ENCODE peak calls at places on chromosomes 5 and 9, in five cellular contexts. S, U, Q, T and E are unnamed samples.

GRCh38 chr9:28234133-28234898 is 661.0 kb upstream of the C9orf72 start:
- DNase-seq in Q (no peak), S (no peak), U (no peak), T (no peak), E (no peak)

GRCh38 chr5:132363431-132364112 is 5.9 kb upstream of the SLC22A5 start:
- DNase-seq in S (no peak), U (no peak), T (peak; percentile 98), Q (peak; percentile 62), E (no peak)

GRCh38 chr5:154046486-154046885 is 7.7 kb downstream of the MFAP3 start:
- DNase-seq in S (no peak), U (no peak), Q (no peak), T (no peak), E (no peak)

GRCh38 chr5:32531885-32532520 is 53.4 kb upstream of the SUB1 start:
- DNase-seq in U (peak; percentile 22), Q (peak; percentile 71), T (peak; percentile 85), S (no peak), E (no peak)

GRCh38 chr5:136016945-136017530 is 11.8 kb upstream of the TGFBI start:
- DNase-seq in S (no peak), Q (peak; percentile 89), T (peak; percentile 94), U (no peak), E (no peak)

GRCh38 chr5:152246401-152246800 is 158.7 kb downstream of the NMUR2 start:
- DNase-seq in S (no peak), Q (no peak), T (peak; percentile 23), U (no peak), E (peak; percentile 41)

GRCh38 chr9:36932198-36932597 is 101.9 kb downstream of the PAX5 start:
- DNase-seq in T (no peak), S (no peak), Q (no peak), U (no peak), E (no peak)

GRCh38 chr9:91896513-91897121 is 53.4 kb downstream of the ROR2 start:
- DNase-seq in U (peak; percentile 40), Q (no peak), T (peak; percentile 32), S (peak; percentile 27), E (no peak)

GRCh38 chr5:34498582-34498981 is 157.5 kb upstream of the RAI14 start:
- DNase-seq in S (no peak), Q (no peak), U (no peak), T (no peak), E (no peak)

GRCh38 chr5:169860585-169860984 is 119.7 kb downstream of the INSYN2B start:
- DNase-seq in Q (no peak), S (no peak), T (no peak), U (no peak), E (no peak)

GRCh38 chr5:168935183-168935582 is 356.0 kb upstream of the PANK3 start:
- DNase-seq in Q (no peak), T (no peak), U (no peak), S (no peak), E (no peak)

GRCh38 chr5:117486879-117487391 is 912.3 kb upstream of the SEMA6A start:
- DNase-seq in Q (no peak), S (no peak), U (peak; percentile 9), T (no peak), E (no peak)

GRCh38 chr5:133882801-133883200 is 85.6 kb downstream of the C5orf15 start:
- DNase-seq in Q (no peak), S (no peak), U (no peak), T (no peak), E (no peak)

GRCh38 chr5:142015781-142016533 is 3.1 kb upstream of the GNPDA1 start:
- DNase-seq in S (no peak), Q (peak; percentile 52), U (no peak), T (peak; percentile 78), E (no peak)

GRCh38 chr9:107530682-107531081 is 41.1 kb upstream of the KLF4 start:
- DNase-seq in S (no peak), T (no peak), Q (no peak), U (no peak), E (no peak)

GRCh38 chr9:90393355-90394152 is 249.1 kb downstream of the DIRAS2 start:
- DNase-seq in U (no peak), S (no peak), T (no peak), Q (peak; percentile 75), E (no peak)

GRCh38 chr5:139669681-139670368 is 21.7 kb downstream of the CXXC5 start:
- DNase-seq in Q (no peak), S (peak; percentile 55), T (no peak), U (peak; percentile 63), E (no peak)

GRCh38 chr5:126106032-126106431 is 317.2 kb upstream of the GRAMD2B start:
- DNase-seq in U (no peak), T (peak; percentile 65), S (no peak), Q (no peak), E (no peak)

GRCh38 chr5:121350493-121350892 is 501.2 kb upstream of the FTMT start:
- DNase-seq in U (no peak), T (peak; percentile 18), S (no peak), Q (peak; percentile 56), E (no peak)

GRCh38 chr9:83639266-83639665 is 16.3 kb downstream of the IDNK start:
- DNase-seq in U (no peak), S (no peak), Q (no peak), T (no peak), E (no peak)

GRCh38 chr5:14414615-14415515 is 166.7 kb upstream of the OTULINL start:
- DNase-seq in T (no peak), Q (no peak), S (no peak), U (no peak), E (no peak)

GRCh38 chr9:134641173-134641985 is at the start of gene COL5A1:
- DNase-seq in T (peak; percentile 98), Q (no peak), U (peak; percentile 80), S (peak; percentile 91), E (peak; percentile 68)

GRCh38 chr9:29006603-29007002 is 1433.3 kb upstream of the C9orf72 start:
- DNase-seq in U (no peak), Q (no peak), T (no peak), S (no peak), E (no peak)

GRCh38 chr5:134281081-134281480 is 55.2 kb upstream of the PPP2CA start:
- DNase-seq in Q (no peak), T (no peak), S (no peak), U (no peak), E (no peak)

GRCh38 chr5:53130206-53130605 is 20.6 kb upstream of the MOCS2 start:
- DNase-seq in S (no peak), T (peak; percentile 53), Q (no peak), U (no peak), E (no peak)

GRCh38 chr5:152462021-152462721 is 57.1 kb upstream of the NMUR2 start:
- DNase-seq in S (no peak), Q (no peak), T (no peak), U (no peak), E (no peak)

GRCh38 chr9:98210435-98210834 is 18.0 kb upstream of the CORO2A start:
- DNase-seq in S (no peak), Q (no peak), T (no peak), U (no peak), E (no peak)

GRCh38 chr5:179887802-179888201 is 19.9 kb downstream of the TBC1D9B start:
- DNase-seq in Q (no peak), T (no peak), U (no peak), S (no peak), E (no peak)

GRCh38 chr9:23380821-23381220 is 445.2 kb downstream of the ELAVL2 start:
- DNase-seq in S (no peak), T (no peak), Q (no peak), U (no peak), E (no peak)

GRCh38 chr9:23375511-23375910 is 450.5 kb downstream of the ELAVL2 start:
- DNase-seq in Q (no peak), T (peak; percentile 83), U (no peak), S (no peak), E (no peak)

GRCh38 chr9:23382418-23382817 is 443.6 kb downstream of the ELAVL2 start:
- DNase-seq in T (no peak), U (no peak), S (no peak), Q (no peak), E (no peak)

DNA sequence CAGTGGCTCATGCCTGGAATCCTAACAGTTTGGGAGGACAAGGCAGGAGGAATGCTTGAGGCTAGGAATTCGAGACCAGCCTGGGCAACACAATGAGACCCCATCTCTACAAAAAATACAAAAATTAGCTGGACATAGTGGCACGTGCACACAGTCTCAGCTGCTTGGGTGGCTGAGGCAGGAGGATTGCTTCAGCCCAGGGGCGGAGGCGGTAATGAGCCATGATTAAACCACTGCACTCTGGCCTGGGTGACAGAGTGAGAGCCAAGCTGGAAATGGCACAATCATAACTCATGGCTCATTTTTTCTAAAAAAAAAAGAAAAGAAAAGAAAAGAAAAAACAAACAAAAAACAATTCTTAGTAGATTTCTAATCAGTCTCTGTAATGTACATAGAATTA is 446.2 kb downstream of the ELAVL2 start:
- DNase-seq in Q (no peak), S (no peak), T (peak; percentile 62), U (peak; percentile 57), E (no peak)
- H3K27ac ChIP-seq in Q (no peak overlapping the region), S (no peak overlapping the region), T (peak overlapping the region; percentile 53), U (no peak overlapping the region), E (no peak overlapping the region)

GRCh38 chr5:155311721-155312120 is 298.2 kb downstream of the KIF4B start:
- DNase-seq in U (no peak), T (no peak), S (no peak), Q (no peak), E (no peak)
- H3K36me3 ChIP-seq in U (no peaks in the 10 kb centered on the region), T (no peaks in the 10 kb centered on the region), S (no peaks in the 10 kb centered on the region), Q (no peaks in the 10 kb centered on the region), E (no peaks in the 10 kb centered on the region)

GRCh38 chr5:88660947-88661869 is 221.8 kb downstream of the MEF2C start:
- DNase-seq in Q (peak; percentile 84), S (no peak), U (peak; percentile 60), T (peak; percentile 83), E (no peak)

GRCh38 chr5:88662801-88663360 is 220.1 kb downstream of the MEF2C start:
- DNase-seq in S (no peak), U (no peak), T (no peak), Q (no peak), E (no peak)

GRCh38 chr5:88660326-88660946 is 222.5 kb downstream of the MEF2C start:
- DNase-seq in T (peak; percentile 66), S (no peak), Q (peak; percentile 74), U (no peak), E (no peak)

GRCh38 chr5:88663793-88664216 is 219.2 kb downstream of the MEF2C start:
- DNase-seq in Q (no peak), S (no peak), U (no peak), T (no peak), E (no peak)

DNA sequence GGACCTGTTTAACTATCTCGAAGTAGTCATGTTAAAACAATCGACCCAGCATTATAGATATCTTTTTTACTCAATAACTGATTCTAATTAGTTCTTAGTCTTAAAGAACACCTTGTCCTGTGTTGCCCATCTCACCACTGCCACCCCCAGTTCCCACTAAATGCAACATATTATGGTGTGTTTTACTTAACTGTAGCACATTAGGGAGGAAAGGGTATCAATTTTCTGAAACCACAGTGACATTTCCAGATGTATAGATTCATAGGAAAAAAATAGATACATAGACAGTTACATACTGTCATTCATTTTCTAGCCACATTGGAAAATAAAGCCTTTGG is 221.1 kb downstream of the MEF2C start:
- DNase-seq in U (no peak), Q (no peak), S (no peak), T (no peak), E (no peak)
- H3K4me1 ChIP-seq in U (no peaks in the 10 kb centered on the region), Q (peaks cover 9% of the 10 kb centered on the region), S (peaks cover 23% of the 10 kb centered on the region), T (peaks cover under 1% of the 10 kb centered on the region), E (peaks cover 10% of the 10 kb centered on the region)

DNA sequence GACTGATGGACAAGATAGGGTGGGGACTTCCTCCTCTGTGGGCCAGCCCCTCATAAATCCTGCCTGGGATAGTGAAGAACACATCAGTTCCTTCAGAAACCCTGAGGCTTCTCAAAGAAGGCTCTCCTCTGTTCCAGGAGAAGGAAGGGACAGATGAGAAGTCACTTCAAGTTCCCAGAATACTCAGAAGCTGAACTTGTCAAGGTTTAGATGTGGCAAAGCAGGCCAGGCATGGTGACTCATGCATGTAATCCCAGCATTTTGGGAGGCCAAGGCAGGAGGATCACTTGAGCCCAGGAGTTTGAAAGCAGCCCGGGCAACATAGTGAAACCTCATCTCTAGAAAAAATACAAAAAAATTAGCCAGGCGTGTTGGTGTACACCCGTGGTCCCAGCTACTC is 38.5 kb downstream of the STOM start:
- DNase-seq in U (no peak), Q (no peak), S (no peak), T (peak; percentile 29), E (no peak)
- H3K27ac ChIP-seq in U (peak overlapping the region; percentile 83), Q (no peak overlapping the region), S (peak overlapping the region; percentile 95), T (peak overlapping the region; percentile 31), E (no peak overlapping the region)